ENCODE peak calls at places on chromosomes 11 and 22, in seven cellular contexts. P is sigmoid colon, M is psoas muscle, D is cardiac muscle cell, G is HFF-Myc, S is fibroblast of lung, E is fibroblast of villous mesenchyme. T is an unnamed sample.

GRCh38 chr22:20080776-20081654 is 974 bp downstream of the DGCR8 start:
- DNase-seq in G (no peak), P (no peak), E (peak), M (no peak), D (peak), S (peak), T (peak)

GRCh38 chr11:10208045-10208674 is 85.9 kb downstream of the SBF2 start:
- DNase-seq in G (peak), P (no peak), S (peak), M (no peak), D (peak), E (peak), T (no peak)

GRCh38 chr11:66183581-66184048 is 84.8 kb upstream of the RAB1B start:
- DNase-seq in M (no peak), S (no peak), D (peak), G (no peak), P (no peak), E (no peak), T (no peak)

GRCh38 chr22:28174509-28174908 is 255.5 kb upstream of the PITPNB start:
- DNase-seq in P (no peak), S (no peak), G (no peak), M (no peak), E (no peak), D (no peak), T (no peak)

GRCh38 chr11:108636222-108636621 is 28.6 kb upstream of the DDX10 start:
- DNase-seq in P (no peak), S (no peak), M (no peak), E (no peak), G (no peak), D (no peak), T (no peak)

GRCh38 chr11:66543263-66544107 is 2.4 kb downstream of the ZDHHC24 start:
- DNase-seq in G (peak), E (peak), D (peak), S (peak), M (peak), P (no peak), T (peak)

GRCh38 chr11:68120212-68121066 is 749 bp downstream of the CHKA start:
- DNase-seq in S (peak), E (peak), M (peak), G (no peak), P (peak), D (peak), T (peak)

GRCh38 chr22:22060200-22061084 is 77.9 kb upstream of the TOP3B start:
- DNase-seq in D (peak), S (no peak), P (peak), E (peak), G (no peak), M (peak), T (peak)

GRCh38 chr11:112795142-112795815 is 165.9 kb upstream of the NCAM1 start:
- DNase-seq in E (peak), D (peak), G (no peak), P (no peak), S (peak), M (peak), T (peak)

GRCh38 chr22:30565341-30565740 is 9.1 kb downstream of the GAL3ST1 start:
- DNase-seq in D (peak), S (no peak), P (no peak), G (no peak), M (no peak), E (peak), T (no peak)

GRCh38 chr11:126511475-126512115 is 156.1 kb downstream of the ST3GAL4 start:
- DNase-seq in D (no peak), S (no peak), P (peak), E (no peak), G (no peak), M (peak), T (no peak)

GRCh38 chr11:73939096-73939495 is 11.7 kb upstream of the DNAJB13 start:
- DNase-seq in S (peak), M (no peak), D (no peak), G (peak), P (no peak), E (peak), T (no peak)

GRCh38 chr11:123740787-123741158 is 687 bp downstream of the ZNF202 start:
- DNase-seq in E (peak), M (no peak), P (no peak), D (peak), S (peak), G (no peak), T (no peak)

GRCh38 chr22:37561209-37562048 is 1.1 kb downstream of the CDC42EP1 start:
- DNase-seq in E (peak), P (peak), M (peak), G (peak), D (peak), S (peak), T (peak)

GRCh38 chr11:69510471-69511357 is 29.3 kb downstream of the LINC01488 start:
- DNase-seq in G (peak), D (peak), E (peak), P (peak), M (no peak), S (peak), T (no peak)

GRCh38 chr22:43925433-43926348 is 2.1 kb downstream of the PNPLA3 start:
- DNase-seq in M (peak), G (no peak), D (peak), P (no peak), E (peak), S (peak), T (no peak)

DNA sequence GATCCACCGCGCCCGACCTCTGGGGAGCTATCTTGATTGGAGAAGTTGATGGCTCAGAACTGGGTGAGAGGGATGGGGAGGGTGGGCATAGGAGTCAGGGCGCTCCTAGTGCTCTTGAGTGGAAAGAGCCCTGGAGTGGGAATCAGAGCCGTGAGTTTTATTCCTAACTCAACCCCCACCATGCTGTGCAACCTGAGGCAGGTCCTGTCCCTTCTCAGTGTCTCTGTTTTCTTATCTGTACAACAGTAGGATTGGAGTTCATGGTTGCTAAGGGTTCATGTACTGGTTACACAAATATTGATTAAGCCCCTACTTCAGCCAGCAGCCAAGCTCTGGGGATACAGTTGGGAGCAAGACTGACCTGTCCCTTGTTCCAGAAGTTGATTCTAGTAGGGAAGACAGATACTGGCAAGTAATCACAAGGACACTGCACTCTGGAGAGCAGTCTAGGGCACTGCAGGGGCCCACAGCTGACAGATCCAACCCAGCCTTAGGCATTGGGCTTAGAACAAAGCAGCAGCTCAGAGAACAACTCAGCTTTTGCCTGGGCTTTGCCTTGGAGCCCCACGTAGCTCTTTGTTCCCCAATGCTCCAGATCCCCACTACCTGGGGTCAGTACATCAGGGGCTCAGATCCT is 12.4 kb upstream of the DAGLA start:
- DNase-seq in D (no peak), S (no peak), E (no peak), P (no peak), G (no peak), M (peak), T (no peak)
- TF ChIP-seq CTCF in D (no peak), S (no peak), E (no peak), P (no peak), G (no peak), M (no peak), T (no peak)

GRCh38 chr11:5930614-5931013 is 11.4 kb upstream of the OR56A3 start:
- DNase-seq in P (peak), E (no peak), M (no peak), G (no peak), D (no peak), S (no peak), T (no peak)
- TF ChIP-seq CTCF in P (no peak), E (no peak), M (no peak), G (no peak), D (no peak), S (no peak), T (no peak)

DNA sequence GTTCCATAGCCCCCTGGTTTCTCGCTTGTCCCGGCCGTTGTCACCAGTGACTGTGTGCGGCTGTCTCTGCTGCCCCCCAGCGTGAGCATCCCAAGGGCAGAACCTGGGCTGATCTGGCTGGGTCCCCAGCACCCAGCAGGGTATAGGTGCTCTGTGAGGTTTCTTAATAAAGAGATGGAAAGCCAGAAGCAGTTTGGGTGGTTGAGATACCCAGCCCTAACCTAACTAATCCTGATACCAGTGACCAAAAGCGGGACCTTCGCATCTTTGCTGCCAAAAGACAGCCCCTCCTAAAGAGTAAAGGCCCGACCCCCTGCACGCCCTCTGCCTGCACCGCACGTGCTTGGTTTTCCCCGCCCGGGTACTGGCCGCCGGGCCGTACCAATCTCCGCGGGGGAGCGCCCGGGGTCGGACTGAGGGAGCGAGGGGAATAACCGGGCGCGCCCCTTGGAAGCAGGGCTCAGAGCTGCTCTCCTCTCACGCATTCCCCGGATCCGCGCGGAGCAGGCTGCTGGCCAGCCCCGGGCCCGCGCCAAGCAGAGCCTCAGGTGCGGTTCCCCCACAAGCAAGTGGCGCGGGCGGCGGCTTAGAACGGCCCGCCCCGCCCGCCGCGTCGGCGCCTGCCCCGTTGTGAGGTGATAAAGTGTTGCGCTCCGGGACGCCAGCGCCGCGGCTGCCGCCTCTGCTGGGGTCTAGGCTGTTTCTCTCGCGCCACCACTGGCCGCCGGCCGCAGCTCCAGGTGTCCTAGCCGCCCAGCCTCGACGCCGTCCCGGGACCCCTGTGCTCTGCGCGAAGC is at the start of gene DGAT2:
- DNase-seq in G (no peak), D (peak), E (peak), P (peak), M (peak), S (peak), T (peak)
- TF ChIP-seq CTCF in G (no peak), D (peak), E (no peak), P (no peak), M (no peak), S (no peak), T (no peak)

GRCh38 chr11:24142062-24142461 is 354.8 kb upstream of the LUZP2 start:
- DNase-seq in D (no peak), S (no peak), G (no peak), M (no peak), E (no peak), P (no peak), T (no peak)
- TF ChIP-seq CTCF in D (no peak), S (no peak), G (no peak), M (no peak), E (no peak), P (no peak), T (no peak)

T was measured in glutamatergic neuron.